ENCODE peak calls at places on chromosomes 1 and 21, in seven cellular contexts. P, Q, D, R, W, L and C are unnamed samples.

GRCh38 chr1:172845371-172845770 is 186.5 kb downstream of the FASLG start:
- DNase-seq in P (no peak), Q (no peak), D (no peak), R (no peak), W (no peak), L (peak; percentile 27), C (peak; percentile 22)

GRCh38 chr1:110777228-110777627 is 95.7 kb upstream of the CD53 start:
- DNase-seq in P (no peak), Q (no peak), D (no peak), R (no peak), W (no peak), L (no peak), C (no peak)

GRCh38 chr1:51689073-51689435 is 72.2 kb downstream of the OSBPL9 start:
- DNase-seq in P (no peak), Q (no peak), D (no peak), R (no peak), W (no peak), L (no peak), C (no peak)

GRCh38 chr1:169618367-169618766 is 11.6 kb downstream of the SELP start:
- DNase-seq in P (no peak), Q (no peak), D (peak; percentile 87), R (no peak), W (no peak), L (no peak), C (no peak)

GRCh38 chr1:87086120-87086519 is 171.7 kb downstream of the HS2ST1 start:
- DNase-seq in P (no peak), Q (no peak), D (no peak), R (no peak), W (no peak), L (no peak), C (no peak)

GRCh38 chr1:230317823-230318819 is 108.0 kb downstream of the PGBD5 start:
- DNase-seq in P (no peak), Q (no peak), D (no peak), R (no peak), W (no peak), L (no peak), C (no peak)

GRCh38 chr1:179190861-179191260 is 38.6 kb downstream of the ABL2 start:
- DNase-seq in P (no peak), Q (no peak), D (peak; percentile 89), R (no peak), W (no peak), L (no peak), C (no peak)

GRCh38 chr1:206143537-206144155 is 26.5 kb upstream of the AVPR1B start:
- DNase-seq in P (no peak), Q (no peak), D (no peak), R (no peak), W (no peak), L (no peak), C (no peak)

GRCh38 chr1:187054862-187055757 is 226.4 kb downstream of the PLA2G4A start:
- DNase-seq in P (no peak), Q (no peak), D (no peak), R (no peak), W (no peak), L (no peak), C (no peak)

GRCh38 chr1:209768354-209768774 is 12.5 kb downstream of the TRAF3IP3 start:
- DNase-seq in P (no peak), Q (no peak), D (no peak), R (no peak), W (no peak), L (no peak), C (peak; percentile 85)

GRCh38 chr1:243230914-243231313 is 24.2 kb downstream of the CEP170 start:
- DNase-seq in P (no peak), Q (no peak), D (peak; percentile 35), R (no peak), W (no peak), L (no peak), C (no peak)

GRCh38 chr1:234893725-234894630 is 234.7 kb downstream of the TOMM20 start:
- DNase-seq in P (no peak), Q (no peak), D (peak; percentile 90), R (no peak), W (no peak), L (peak; percentile 80), C (no peak)

GRCh38 chr1:93474291-93474690 is 26.4 kb downstream of the FNBP1L start:
- DNase-seq in P (no peak), Q (no peak), D (no peak), R (no peak), W (no peak), L (no peak), C (no peak)

GRCh38 chr1:111515291-111516007 is 12.0 kb upstream of the ADORA3 start:
- DNase-seq in P (peak; percentile 79), Q (no peak), D (peak; percentile 81), R (peak; percentile 48), W (no peak), L (peak; percentile 57), C (no peak)

GRCh38 chr1:165114022-165114888 is 242.3 kb downstream of the LMX1A start:
- DNase-seq in P (no peak), Q (peak; percentile 13), D (peak; percentile 49), R (peak; percentile 61), W (peak; percentile 47), L (no peak), C (no peak)

GRCh38 chr1:202319381-202320080 is 22.2 kb downstream of the UBE2T start:
- DNase-seq in P (no peak), Q (no peak), D (peak; percentile 49), R (no peak), W (no peak), L (no peak), C (no peak)

GRCh38 chr1:220791287-220791686 is 4.6 kb downstream of the MTARC1 start:
- DNase-seq in P (no peak), Q (no peak), D (peak; percentile 68), R (no peak), W (no peak), L (no peak), C (no peak)

GRCh38 chr1:67735806-67736627 is 51.0 kb downstream of the GADD45A start:
- DNase-seq in P (peak; percentile 67), Q (peak; percentile 76), D (peak; percentile 98), R (no peak), W (no peak), L (peak; percentile 96), C (peak; percentile 24)

GRCh38 chr1:204782118-204782700 is 88.5 kb upstream of the NFASC start:
- DNase-seq in P (no peak), Q (peak; percentile 12), D (no peak), R (no peak), W (no peak), L (peak; percentile 76), C (no peak)

GRCh38 chr1:161046574-161047167 is 894 bp upstream of the USF1 start:
- DNase-seq in P (peak; percentile 53), Q (no peak), D (no peak), R (no peak), W (no peak), L (no peak), C (no peak)

GRCh38 chr1:61387829-61388228 is 305.5 kb downstream of the NFIA start:
- DNase-seq in P (no peak), Q (no peak), D (no peak), R (no peak), W (no peak), L (no peak), C (no peak)

GRCh38 chr1:32754282-32755097 is 51.9 kb upstream of the SYNC start:
- DNase-seq in P (peak; percentile 79), Q (peak; percentile 29), D (no peak), R (no peak), W (no peak), L (peak; percentile 51), C (no peak)

GRCh38 chr1:169395956-169396355 is 28.0 kb downstream of the BLZF1 start:
- DNase-seq in P (no peak), Q (no peak), D (no peak), R (no peak), W (no peak), L (no peak), C (no peak)

GRCh38 chr21:32481875-32482408 is 69.4 kb downstream of the EVA1C start:
- DNase-seq in P (no peak), Q (no peak), D (no peak), R (no peak), W (no peak), L (no peak), C (no peak)

GRCh38 chr1:202850593-202851362 is 38.2 kb downstream of the RABIF start:
- DNase-seq in P (no peak), Q (no peak), D (no peak), R (no peak), W (no peak), L (no peak), C (no peak)

GRCh38 chr1:52234014-52234413 is 92.1 kb downstream of the ZFYVE9 start:
- DNase-seq in P (no peak), Q (no peak), D (no peak), R (no peak), W (no peak), L (no peak), C (no peak)

GRCh38 chr1:42941640-42942330 is 16.9 kb downstream of the SLC2A1 start:
- DNase-seq in P (peak; percentile 88), Q (no peak), D (peak; percentile 84), R (no peak), W (no peak), L (peak; percentile 91), C (no peak)

GRCh38 chr1:156692958-156693857 is 12.2 kb downstream of the CRABP2 start:
- DNase-seq in P (no peak), Q (no peak), D (no peak), R (no peak), W (peak; percentile 94), L (no peak), C (no peak)